ENCODE peak calls at places on chromosomes 5 and 9, in seven cellular contexts. A is heart right ventricle; L is endodermal cell; W is CD4-positive, CD25-positive, alpha-beta regulatory T cell; D is NT2/D1; G is left lung; Q is fibroblast of lung. I is an unnamed sample.

GRCh38 chr5:123107343-123108240 is 18.6 kb downstream of the PRDM6 start:
- DNase-seq in A (no peak), L (no peak), W (no peak), D (no peak), G (no peak), Q (no peak), I (no peak)

GRCh38 chr5:78515665-78516064 is 132.9 kb downstream of the LHFPL2 start:
- DNase-seq in A (no peak), L (peak), W (no peak), D (no peak), G (no peak), Q (no peak), I (no peak)

GRCh38 chr9:129613520-129614175 is 7.3 kb downstream of the C9orf50 start:
- DNase-seq in A (no peak), L (no peak), W (no peak), D (no peak), G (peak), Q (no peak), I (no peak)

GRCh38 chr5:14720236-14720923 is 55.9 kb downstream of the OTULIN start:
- DNase-seq in A (no peak), L (no peak), W (peak), D (no peak), G (no peak), Q (peak), I (peak)

GRCh38 chr5:110362252-110362651 is 364.2 kb downstream of the TMEM232 start:
- DNase-seq in A (no peak), L (no peak), W (no peak), D (no peak), G (no peak), Q (no peak), I (no peak)

GRCh38 chr9:136409557-136410455 is 608 bp downstream of the ENTR1 start:
- DNase-seq in A (no peak), L (peak), W (peak), D (no peak), G (peak), Q (peak), I (peak)

GRCh38 chr9:31470051-31470450 is 914.4 kb upstream of the ACO1 start:
- DNase-seq in A (no peak), L (no peak), W (no peak), D (no peak), G (no peak), Q (no peak), I (no peak)

GRCh38 chr5:167661605-167662004 is 629.8 kb upstream of the WWC1 start:
- DNase-seq in A (no peak), L (no peak), W (no peak), D (no peak), G (no peak), Q (no peak), I (no peak)

GRCh38 chr9:90914868-90915483 is 113.4 kb downstream of the SYK start:
- DNase-seq in A (peak), L (peak), W (peak), D (peak), G (peak), Q (peak), I (peak)

GRCh38 chr5:168334161-168335094 is 43.0 kb downstream of the WWC1 start:
- DNase-seq in A (no peak), L (peak), W (no peak), D (peak), G (no peak), Q (peak), I (peak)

GRCh38 chr5:132266836-132267160 is 9.3 kb downstream of the PDLIM4 start:
- DNase-seq in A (no peak), L (no peak), W (no peak), D (no peak), G (no peak), Q (no peak), I (no peak)

GRCh38 chr5:131379071-131379538 is 115.3 kb downstream of the CDC42SE2 start:
- DNase-seq in A (no peak), L (no peak), W (peak), D (no peak), G (no peak), Q (peak), I (peak)

GRCh38 chr5:177162379-177162778 is 28.8 kb downstream of the NSD1 start:
- DNase-seq in A (no peak), L (peak), W (no peak), D (no peak), G (no peak), Q (no peak), I (no peak)

GRCh38 chr5:126723643-126724042 is 53.3 kb upstream of the LMNB1 start:
- DNase-seq in A (no peak), L (no peak), W (no peak), D (no peak), G (no peak), Q (peak), I (peak)

GRCh38 chr5:167982-168660 is 23.2 kb upstream of the LRRC14B start:
- DNase-seq in A (no peak), L (no peak), W (no peak), D (no peak), G (no peak), Q (peak), I (peak)

GRCh38 chr5:113336975-113337374 is 97.8 kb downstream of the TSSK1B start:
- DNase-seq in A (peak), L (peak), W (peak), D (no peak), G (no peak), Q (peak), I (peak)

GRCh38 chr5:112687306-112687705 is 50.4 kb upstream of the APC start:
- DNase-seq in A (no peak), L (peak), W (no peak), D (peak), G (no peak), Q (no peak), I (no peak)

GRCh38 chr5:56698463-56699381 is 116.6 kb upstream of the MAP3K1 start:
- DNase-seq in A (no peak), L (no peak), W (peak), D (no peak), G (no peak), Q (no peak), I (no peak)

GRCh38 chr9:92763721-92764380 is 782 bp downstream of the BICD2 start:
- DNase-seq in A (peak), L (peak), W (peak), D (no peak), G (peak), Q (no peak), I (no peak)

GRCh38 chr9:124377985-124378384 is 37.3 kb downstream of the PSMB7 start:
- DNase-seq in A (no peak), L (no peak), W (no peak), D (no peak), G (no peak), Q (no peak), I (no peak)

GRCh38 chr5:95746194-95746593 is 15.1 kb downstream of the RHOBTB3 start:
- DNase-seq in A (no peak), L (no peak), W (no peak), D (no peak), G (no peak), Q (no peak), I (no peak)

DNA sequence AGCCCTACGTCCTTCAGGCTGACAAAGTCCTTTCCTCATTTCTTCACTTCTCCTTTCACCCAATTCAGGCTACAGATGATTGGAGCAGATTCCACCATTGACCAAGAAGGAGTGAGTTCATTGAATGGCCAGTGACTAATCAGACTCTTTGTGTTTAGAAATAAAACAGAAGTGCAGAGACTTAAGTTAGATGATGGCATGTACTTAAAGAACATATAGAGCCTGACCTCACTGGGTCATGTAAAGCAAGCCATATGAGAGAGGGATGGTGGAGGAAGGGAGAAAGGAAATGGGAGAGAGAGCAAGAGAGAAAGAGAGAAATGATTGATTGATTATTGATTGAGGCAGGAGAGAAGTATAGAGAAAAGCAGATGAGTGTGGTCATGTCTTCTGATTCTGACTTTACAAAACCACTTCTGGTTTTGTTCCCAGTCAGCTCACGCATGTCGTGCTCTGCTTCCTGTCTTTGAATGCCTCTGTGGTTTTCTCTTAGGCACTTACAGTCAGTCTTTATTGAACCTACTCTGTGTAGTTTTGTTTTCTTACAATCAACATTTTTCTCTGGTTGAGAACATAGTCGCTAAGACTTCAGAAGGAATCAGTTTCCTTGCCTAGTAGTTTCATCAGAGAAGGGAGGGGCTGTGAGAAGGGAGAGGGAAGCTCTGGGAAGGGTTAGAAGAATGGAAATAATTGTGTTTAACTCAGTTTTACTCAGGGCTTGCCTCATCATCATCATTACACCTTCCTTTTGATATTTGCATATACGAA is 149.2 kb upstream of the KLF9 start:
- DNase-seq in A (no peak), L (no peak), W (peak), D (no peak), G (no peak), Q (peak), I (peak)
- H3K4me3 ChIP-seq in A (no peak), L (no peak), W (peak), D (no peak), G (no peak), Q (no peak), I (no peak)

DNA sequence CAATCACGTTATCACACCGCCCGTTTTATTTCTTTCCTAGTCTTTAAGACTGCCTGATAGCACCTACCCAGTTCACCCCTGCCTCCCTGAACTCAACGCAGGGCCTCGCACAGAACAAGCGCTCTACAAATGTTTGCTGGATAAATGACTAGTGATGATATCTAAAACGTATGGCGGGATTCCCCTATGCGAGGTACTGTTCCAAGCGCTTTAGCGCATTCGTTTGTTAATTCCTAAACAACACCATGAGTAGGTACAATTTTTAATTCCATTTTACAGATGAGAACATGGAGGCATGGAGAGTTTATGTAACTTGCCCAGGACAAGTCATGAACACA is 6.6 kb downstream of the POU4F3 start:
- DNase-seq in A (no peak), L (no peak), W (no peak), D (no peak), G (no peak), Q (no peak), I (no peak)
- H3K4me3 ChIP-seq in A (peak), L (peak), W (no peak), D (peak), G (no peak), Q (no peak), I (no peak)

DNA sequence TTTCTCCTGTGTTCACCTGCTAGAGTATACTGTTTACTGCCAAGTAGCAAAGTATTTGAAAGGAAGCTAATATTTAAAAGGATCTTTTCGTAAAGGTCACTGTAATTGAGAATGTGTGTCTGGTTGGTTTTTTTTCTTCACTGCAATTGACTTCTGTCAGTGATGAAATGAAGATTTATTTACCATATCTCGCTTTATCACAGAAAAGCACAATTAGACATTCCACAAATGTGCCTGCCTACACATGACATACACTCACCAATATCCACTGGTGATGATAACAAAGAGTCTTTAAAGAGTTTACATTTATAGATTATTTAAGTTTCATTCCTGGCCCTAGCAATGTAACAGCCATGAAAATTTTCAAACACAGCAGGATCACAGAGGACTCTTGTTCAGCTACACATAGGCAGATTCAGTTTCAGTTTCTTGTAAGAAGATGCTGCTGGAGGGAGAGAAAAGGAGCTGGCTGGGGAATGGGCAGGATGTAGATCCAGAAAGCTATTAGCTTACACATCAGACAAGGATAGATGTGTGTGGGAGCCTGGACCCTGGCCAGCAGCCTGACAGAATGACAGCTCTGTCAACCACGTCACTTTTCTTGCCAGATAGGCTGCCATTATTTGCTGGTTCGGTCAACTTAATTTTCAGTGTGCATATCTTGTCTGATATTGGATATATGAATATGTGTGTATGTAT is 104.0 kb downstream of the GDNF start:
- DNase-seq in A (no peak), L (no peak), W (no peak), D (no peak), G (no peak), Q (peak), I (no peak)
- H3K4me3 ChIP-seq in A (no peak), L (no peak), W (no peak), D (no peak), G (no peak), Q (no peak), I (no peak)

GRCh38 chr9:128070874-128071273 is 2.8 kb downstream of the SLC25A25 start:
- DNase-seq in A (no peak), L (no peak), W (no peak), D (no peak), G (no peak), Q (no peak), I (no peak)
- H3K4me3 ChIP-seq in A (no peak), L (no peak), W (peak), D (no peak), G (peak), Q (no peak), I (no peak)